ENCODE peak calls at places on chromosome 1, in six cellular contexts. Y is HFFc6, X is neural progenitor cell, R is Calu3, J is colonic mucosa, W is GM20000. B is an unnamed sample.

GRCh38 chr1:2483026-2483425 is 6.9 kb downstream of the PLCH2 start:
- DNase-seq in X (no peak), Y (no peak), R (no peak), J (no peak), W (no peak), B (no peak)

GRCh38 chr1:230555826-230556225 is 86.5 kb upstream of the COG2 start:
- DNase-seq in Y (no peak), J (no peak), X (no peak), W (no peak), R (no peak), B (no peak)

GRCh38 chr1:216686860-216687545 is 36.2 kb downstream of the ESRRG start:
- DNase-seq in W (no peak), X (peak), R (no peak), J (no peak), Y (no peak), B (no peak)

GRCh38 chr1:228760962-228761361 is 25.7 kb downstream of the RHOU start:
- DNase-seq in J (no peak), Y (no peak), R (no peak), X (no peak), W (no peak), B (no peak)

GRCh38 chr1:110007458-110007857 is 22.9 kb downstream of the AHCYL1 start:
- DNase-seq in J (no peak), X (no peak), R (no peak), Y (no peak), W (no peak), B (no peak)

GRCh38 chr1:27678747-27679146 is 6.8 kb upstream of the IFI6 start:
- DNase-seq in Y (no peak), X (no peak), R (no peak), J (no peak), W (no peak), B (no peak)

GRCh38 chr1:64173300-64173940 is 30.0 kb upstream of the UBE2U start:
- DNase-seq in W (no peak), J (no peak), R (no peak), Y (no peak), X (no peak), B (no peak)

GRCh38 chr1:86687595-86687994 is 16.8 kb upstream of the SH3GLB1 start:
- DNase-seq in J (no peak), X (no peak), Y (no peak), R (no peak), W (no peak), B (no peak)

GRCh38 chr1:231855966-231856365 is 229.4 kb downstream of the DISC1 start:
- DNase-seq in X (no peak), W (no peak), R (no peak), Y (no peak), J (no peak), B (no peak)

GRCh38 chr1:9249534-9250335 is 15.2 kb downstream of the H6PD start:
- DNase-seq in X (peak), W (peak), R (peak), Y (peak), J (peak), B (peak)

GRCh38 chr1:41241748-41242644 is at the start of gene SCMH1:
- DNase-seq in Y (no peak), R (peak), J (peak), W (peak), X (peak), B (peak)

GRCh38 chr1:160076295-160076694 is 5.0 kb upstream of the KCNJ9 start:
- DNase-seq in R (no peak), J (no peak), Y (no peak), X (no peak), W (no peak), B (no peak)

GRCh38 chr1:165650981-165651625 is 20.1 kb downstream of the MGST3 start:
- DNase-seq in W (no peak), Y (no peak), J (no peak), X (no peak), R (no peak), B (no peak)

GRCh38 chr1:180137767-180138166 is 16.9 kb upstream of the QSOX1 start:
- DNase-seq in R (no peak), J (no peak), W (no peak), X (no peak), Y (no peak), B (no peak)

GRCh38 chr1:85172684-85173337 is 28.0 kb downstream of the SYDE2 start:
- DNase-seq in X (no peak), R (no peak), W (no peak), Y (no peak), J (no peak), B (no peak)

GRCh38 chr1:186212574-186213224 is 162.4 kb downstream of the TPR start:
- DNase-seq in R (peak), X (peak), W (peak), J (peak), Y (peak), B (peak)

GRCh38 chr1:81254068-81254467 is 546.7 kb upstream of the ADGRL2 start:
- DNase-seq in X (no peak), Y (no peak), W (no peak), J (no peak), R (no peak), B (no peak)

GRCh38 chr1:81259620-81260411 is 540.9 kb upstream of the ADGRL2 start:
- DNase-seq in X (no peak), R (no peak), Y (no peak), W (no peak), J (no peak), B (no peak)

GRCh38 chr1:81252471-81253160 is 548.1 kb upstream of the ADGRL2 start:
- DNase-seq in X (no peak), J (no peak), W (no peak), Y (no peak), R (no peak), B (no peak)

GRCh38 chr1:81254560-81254959 is 546.2 kb upstream of the ADGRL2 start:
- DNase-seq in Y (no peak), R (no peak), J (no peak), X (no peak), W (no peak), B (no peak)
- TF ChIP-seq CTCF in Y (peak), R (no peak), J (no peak), X (peak), W (no peak), B (peak)

GRCh38 chr1:37038079-37038702 is 3.9 kb upstream of the GRIK3 start:
- DNase-seq in Y (no peak), X (peak), W (no peak), J (no peak), R (peak), B (no peak)
- TF ChIP-seq CTCF in Y (no peak), X (peak), W (no peak), J (no peak), R (no peak), B (no peak)

GRCh38 chr1:203733009-203733863 is 31.7 kb upstream of the LAX1 start:
- DNase-seq in Y (no peak), R (no peak), J (no peak), W (no peak), X (no peak), B (no peak)
- TF ChIP-seq CTCF in Y (no peak), R (no peak), J (no peak), W (no peak), X (no peak), B (no peak)

GRCh38 chr1:42730988-42731387 is 9.0 kb downstream of the CLDN19 start:
- DNase-seq in W (peak), R (peak), J (peak), Y (no peak), X (no peak), B (no peak)
- TF ChIP-seq CTCF in W (no peak), R (no peak), J (no peak), Y (no peak), X (peak), B (peak)

DNA sequence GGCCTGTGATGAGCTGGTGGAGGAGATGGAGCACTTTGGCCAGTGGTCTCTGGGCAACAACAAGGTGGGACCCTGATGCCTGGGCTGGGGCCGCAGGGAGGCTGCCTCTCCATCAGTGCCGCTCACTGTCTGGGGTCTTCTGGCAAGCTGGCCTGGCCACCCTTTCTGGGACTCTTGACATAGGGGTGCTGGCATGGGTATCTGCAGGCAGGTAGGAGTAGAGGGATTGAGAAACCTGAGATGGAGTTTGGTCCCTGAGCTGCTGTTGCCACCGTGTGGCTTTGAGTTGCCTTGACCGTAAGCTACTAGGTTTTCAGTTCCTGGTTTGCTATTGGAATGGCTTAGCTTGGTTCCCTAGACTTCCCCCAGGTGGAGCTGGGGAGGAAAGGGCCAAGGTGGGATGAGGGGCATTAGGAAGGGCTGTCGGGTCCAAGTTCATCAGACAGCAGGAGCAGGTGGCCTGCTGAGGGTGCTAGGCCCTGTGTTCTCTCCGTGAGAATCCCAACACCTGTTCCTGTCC is 13.2 kb upstream of the MFN2 start:
- DNase-seq in R (peak), J (peak), X (peak), Y (no peak), W (peak), B (peak)
- TF ChIP-seq CTCF in R (peak), J (peak), X (peak), Y (peak), W (peak), B (peak)